ENCODE peak calls at places on chromosome 1, in seven cellular contexts. G is cardiac fibroblast, Q is breast epithelium, D is brain microvascular endothelial cell, K is body of pancreas, X is fibroblast of lung, A is thoracic aorta. J is an unnamed sample.

GRCh38 chr1:11397151-11397902 is 81.6 kb upstream of the DISP3 start:
- DNase-seq in Q (no peak), X (no peak), A (no peak), K (no peak), G (no peak), D (no peak), J (no peak)

GRCh38 chr1:3735027-3735682 is 17.1 kb upstream of the CCDC27 start:
- DNase-seq in G (no peak), Q (no peak), X (no peak), K (no peak), A (no peak), D (no peak), J (no peak)

GRCh38 chr1:24600551-24600950 is 42.6 kb upstream of the SRRM1 start:
- DNase-seq in G (no peak), A (no peak), Q (no peak), D (no peak), X (no peak), K (no peak), J (no peak)

GRCh38 chr1:27342391-27342777 is 562 bp downstream of the SYTL1 start:
- DNase-seq in Q (no peak), A (no peak), D (no peak), X (no peak), K (no peak), G (no peak), J (peak)

GRCh38 chr1:21308847-21309652 is 18.8 kb upstream of the ECE1 start:
- DNase-seq in A (no peak), G (peak), X (no peak), Q (no peak), D (no peak), K (peak), J (no peak)

GRCh38 chr1:217718873-217719272 is 87.7 kb downstream of the SPATA17 start:
- DNase-seq in G (no peak), Q (no peak), X (no peak), A (no peak), D (peak), K (no peak), J (no peak)

GRCh38 chr1:30526652-30527345 is 196.6 kb downstream of the MATN1 start:
- DNase-seq in D (no peak), K (no peak), G (no peak), A (no peak), Q (no peak), X (no peak), J (no peak)

GRCh38 chr1:37622131-37622530 is 12.6 kb downstream of the RSPO1 start:
- DNase-seq in K (no peak), G (no peak), D (no peak), A (no peak), Q (no peak), X (no peak), J (no peak)

GRCh38 chr1:98044071-98044697 is 123.3 kb upstream of the DPYD start:
- DNase-seq in X (no peak), G (peak), A (no peak), D (no peak), K (no peak), Q (no peak), J (no peak)

GRCh38 chr1:153922076-153922837 is 515 bp downstream of the GATAD2B start:
- DNase-seq in Q (peak), G (no peak), A (no peak), X (no peak), D (no peak), K (peak), J (no peak)

GRCh38 chr1:222618001-222618879 is at the start of gene MIA3:
- DNase-seq in D (no peak), X (peak), G (no peak), K (peak), Q (peak), A (peak), J (peak)

GRCh38 chr1:54069792-54070548 is 16.6 kb downstream of the TCEANC2 start:
- DNase-seq in D (peak), X (peak), G (peak), K (no peak), Q (no peak), A (no peak), J (peak)

GRCh38 chr1:66330711-66331110 is 203.2 kb upstream of the SGIP1 start:
- DNase-seq in G (peak), D (no peak), A (no peak), K (no peak), X (peak), Q (no peak), J (no peak)

GRCh38 chr1:241186716-241187115 is 170.3 kb downstream of the RGS7 start:
- DNase-seq in X (peak), A (no peak), G (no peak), Q (no peak), D (no peak), K (no peak), J (no peak)

GRCh38 chr1:94258873-94259331 is 21.5 kb upstream of the ARHGAP29 start:
- DNase-seq in K (peak), Q (peak), G (peak), A (peak), D (peak), X (peak), J (no peak)

GRCh38 chr1:36122062-36122461 is 3.0 kb downstream of the COL8A2 start:
- DNase-seq in D (no peak), X (no peak), A (no peak), G (no peak), K (no peak), Q (no peak), J (no peak)

GRCh38 chr1:67208217-67208616 is 42.0 kb downstream of the IL23R start:
- DNase-seq in Q (no peak), G (no peak), K (no peak), X (no peak), A (no peak), D (no peak), J (no peak)

GRCh38 chr1:186496452-186496851 is 35.5 kb upstream of the PDC start:
- DNase-seq in K (no peak), A (no peak), G (no peak), D (no peak), X (no peak), Q (no peak), J (no peak)

GRCh38 chr1:102796429-102796828 is 311.9 kb downstream of the COL11A1 start:
- DNase-seq in A (no peak), Q (no peak), G (no peak), K (no peak), X (no peak), D (no peak), J (no peak)

GRCh38 chr1:102790997-102791396 is 317.3 kb downstream of the COL11A1 start:
- DNase-seq in D (peak), K (no peak), A (no peak), Q (no peak), X (peak), G (peak), J (no peak)
- TF ChIP-seq CTCF in D (peak), K (no peak), A (no peak), Q (no peak), X (peak), G (peak), J (no peak)

GRCh38 chr1:169109561-169110134 is 3.2 kb downstream of the ATP1B1 start:
- DNase-seq in Q (peak), D (peak), A (no peak), K (peak), X (peak), G (peak), J (no peak)

GRCh38 chr1:169110691-169111447 is 4.4 kb downstream of the ATP1B1 start:
- DNase-seq in K (no peak), G (peak), D (peak), Q (no peak), X (no peak), A (no peak), J (no peak)

GRCh38 chr1:169107673-169108160 is 1.2 kb downstream of the ATP1B1 start:
- DNase-seq in K (no peak), D (peak), A (no peak), Q (no peak), X (peak), G (peak), J (no peak)

GRCh38 chr1:169110265-169110664 is 3.8 kb downstream of the ATP1B1 start:
- DNase-seq in X (no peak), K (no peak), D (no peak), Q (no peak), G (no peak), A (no peak), J (no peak)

GRCh38 chr1:169108897-169109560 is 2.5 kb downstream of the ATP1B1 start:
- DNase-seq in Q (no peak), A (no peak), K (no peak), D (peak), X (no peak), G (no peak), J (peak)
- TF ChIP-seq CTCF in Q (no peak), A (no peak), K (peak), D (peak), X (peak), G (peak), J (peak)

GRCh38 chr1:159889821-159890252 is 10.1 kb downstream of the CFAP45 start:
- DNase-seq in A (no peak), Q (no peak), D (peak), X (peak), G (peak), K (peak), J (peak)

GRCh38 chr1:159889202-159889601 is 10.8 kb downstream of the CFAP45 start:
- DNase-seq in Q (no peak), K (no peak), X (no peak), D (no peak), A (no peak), G (no peak), J (no peak)

GRCh38 chr1:159896086-159896930 is 3.7 kb downstream of the CFAP45 start:
- DNase-seq in X (peak), D (no peak), G (no peak), K (peak), A (no peak), Q (no peak), J (no peak)

GRCh38 chr1:159891275-159892157 is 8.4 kb downstream of the CFAP45 start:
- DNase-seq in Q (peak), A (peak), D (peak), X (peak), K (peak), G (peak), J (peak)

DNA sequence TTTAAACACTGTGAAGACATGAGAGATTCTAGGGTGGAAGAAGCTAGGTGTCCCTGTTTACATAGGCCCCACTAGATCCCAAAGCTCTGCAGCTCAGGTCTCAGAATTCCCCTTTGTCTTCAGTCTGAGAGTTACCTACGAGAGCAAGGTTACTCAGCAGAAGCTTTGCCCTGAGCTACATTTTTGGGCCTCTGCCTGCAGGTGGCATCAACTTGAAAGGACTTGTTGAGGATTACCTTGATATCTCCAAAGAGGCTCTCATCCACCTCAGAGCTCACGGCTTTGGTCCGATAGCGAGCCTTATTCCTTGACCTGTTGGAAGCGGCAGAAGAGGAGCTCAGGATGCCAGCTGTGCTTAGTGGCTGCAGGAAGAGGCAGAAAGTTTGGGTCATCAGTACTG is 7.0 kb downstream of the CFAP45 start:
- DNase-seq in Q (no peak), X (no peak), G (no peak), D (no peak), K (no peak), A (no peak), J (no peak)
- TF ChIP-seq CTCF in Q (no peak), X (no peak), G (no peak), D (peak), K (no peak), A (no peak), J (no peak)

GRCh38 chr1:205599667-205600042 is 32.2 kb downstream of the ELK4 start:
- DNase-seq in G (no peak), D (no peak), X (no peak), Q (no peak), K (no peak), A (no peak), J (no peak)
- TF ChIP-seq CTCF in G (no peak), D (no peak), X (no peak), Q (no peak), K (no peak), A (no peak), J (no peak)

J was measured in GM13976.